ENCODE peak calls at places on chromosomes 3 and 15, in six cellular contexts. E, F, M, V, H and G are unnamed samples.

GRCh38 chr3:196726788-196727675 is 12.6 kb upstream of the PAK2 start:
- DNase-seq in M (no peak), H (peak), F (peak), E (no peak), V (no peak), G (no peak)

GRCh38 chr3:150613034-150613433 is 9.9 kb downstream of the SELENOT start:
- DNase-seq in H (no peak), V (no peak), E (no peak), F (no peak), M (no peak), G (no peak)

GRCh38 chr3:2937578-2937977 is 172.6 kb downstream of the IL5RA start:
- DNase-seq in F (no peak), M (no peak), V (no peak), H (no peak), E (no peak), G (no peak)

GRCh38 chr3:72231439-72232196 is 446.7 kb upstream of the PROK2 start:
- DNase-seq in E (no peak), M (no peak), V (no peak), F (no peak), H (no peak), G (no peak)

GRCh38 chr3:184341925-184342324 is 4.5 kb downstream of the FAM131A start:
- DNase-seq in E (no peak), F (no peak), M (no peak), H (no peak), V (peak), G (no peak)

GRCh38 chr3:59422312-59422711 is 372.5 kb upstream of the CFAP20DC start:
- DNase-seq in F (no peak), V (no peak), E (no peak), M (no peak), H (peak), G (no peak)

GRCh38 chr3:155232605-155233004 is 60.9 kb downstream of the STRIT1 start:
- DNase-seq in H (peak), F (no peak), M (no peak), V (peak), E (peak), G (no peak)

GRCh38 chr15:75942464-75942863 is 38.8 kb downstream of the FBXO22 start:
- DNase-seq in M (no peak), E (no peak), V (no peak), H (no peak), F (no peak), G (no peak)

GRCh38 chr3:68306571-68306970 is 625.8 kb downstream of the TAFA4 start:
- DNase-seq in M (peak), E (no peak), V (no peak), F (peak), H (peak), G (peak)

GRCh38 chr15:59999064-59999377 is 5.1 kb upstream of the FOXB1 start:
- DNase-seq in E (no peak), M (no peak), H (no peak), F (no peak), V (no peak), G (no peak)

GRCh38 chr15:52021128-52021671 is 2.2 kb downstream of the MAPK6 start:
- DNase-seq in M (no peak), E (peak), V (peak), F (peak), H (peak), G (peak)

GRCh38 chr3:38564631-38565338 is 68.6 kb downstream of the EXOG start:
- DNase-seq in H (no peak), M (no peak), E (no peak), V (no peak), F (no peak), G (no peak)

GRCh38 chr3:195204360-195205166 is 66.4 kb downstream of the XXYLT1 start:
- DNase-seq in F (no peak), M (peak), V (no peak), H (no peak), E (peak), G (peak)

GRCh38 chr3:72683068-72683467 is 165.2 kb downstream of the SHQ1 start:
- DNase-seq in F (no peak), H (peak), V (no peak), M (no peak), E (no peak), G (peak)

GRCh38 chr15:65923264-65923663 is 54.0 kb downstream of the RAB11A start:
- DNase-seq in M (no peak), H (no peak), E (no peak), V (no peak), F (no peak), G (no peak)

GRCh38 chr3:193732391-193732790 is 139.4 kb downstream of the OPA1 start:
- DNase-seq in E (peak), M (no peak), F (no peak), H (no peak), V (no peak), G (no peak)

GRCh38 chr15:33149919-33150318 is 44.6 kb downstream of the FMN1 start:
- DNase-seq in V (no peak), F (no peak), M (no peak), E (no peak), H (no peak), G (no peak)

GRCh38 chr3:10744098-10744465 is 71.9 kb upstream of the SLC6A11 start:
- DNase-seq in F (peak), V (no peak), E (no peak), H (peak), M (no peak), G (no peak)

GRCh38 chr15:55343168-55343567 is 24.1 kb downstream of the PIGB start:
- DNase-seq in E (no peak), H (no peak), M (no peak), V (peak), F (no peak), G (no peak)

GRCh38 chr3:159751754-159752153 is 236.9 kb upstream of the IL12A start:
- DNase-seq in F (no peak), M (no peak), V (no peak), E (no peak), H (no peak), G (no peak)

GRCh38 chr3:105466495-105467080 is 99.9 kb downstream of the ALCAM start:
- DNase-seq in H (no peak), M (no peak), F (no peak), E (no peak), V (no peak), G (no peak)

GRCh38 chr15:88913017-88913849 is at the start of gene MFGE8:
- DNase-seq in M (peak), V (peak), H (peak), E (no peak), F (peak), G (peak)

GRCh38 chr3:44924102-44925084 is 50.0 kb downstream of the TGM4 start:
- DNase-seq in H (no peak), V (no peak), E (peak), F (no peak), M (no peak), G (no peak)

GRCh38 chr3:10493202-10493589 is 12.2 kb downstream of the ATP2B2 start:
- DNase-seq in M (no peak), F (no peak), V (no peak), H (no peak), E (no peak), G (no peak)

GRCh38 chr15:89743011-89743410 is 8.0 kb downstream of the MESP1 start:
- DNase-seq in F (no peak), V (no peak), H (no peak), M (no peak), E (no peak), G (no peak)

GRCh38 chr3:133038731-133039398 is 674 bp downstream of the TMEM108 start:
- DNase-seq in M (peak), F (no peak), H (no peak), E (no peak), V (no peak), G (peak)